ENCODE peak calls at places on chromosomes 3 and 15, in nine cellular contexts. T, M, A, F, B, D, L, X and H are unnamed samples.

GRCh38 chr3:184005981-184006507 is 11.6 kb downstream of the ABCC5 start:
- DNase-seq in F (peak), T (peak), M (peak), X (peak), A (no peak), D (peak), B (peak), L (peak), H (peak)

GRCh38 chr15:98943609-98944111 is 63.9 kb downstream of the PGPEP1L start:
- DNase-seq in A (no peak), F (peak), X (peak), B (no peak), T (no peak), L (no peak), M (no peak), D (no peak), H (no peak)

GRCh38 chr15:64905119-64905831 is 6.4 kb upstream of the ANKDD1A start:
- DNase-seq in B (peak), D (peak), L (peak), X (peak), F (peak), T (no peak), M (peak), A (no peak), H (peak)

GRCh38 chr3:127590282-127590592 is 296 bp downstream of the TPRA1 start:
- DNase-seq in F (no peak), L (no peak), B (no peak), X (no peak), A (no peak), D (no peak), M (no peak), T (no peak), H (no peak)

GRCh38 chr3:183306798-183307671 is 54.0 kb downstream of the B3GNT5 start:
- DNase-seq in L (peak), T (no peak), B (peak), A (no peak), M (no peak), X (peak), D (peak), F (peak), H (no peak)

GRCh38 chr3:4853749-4854140 is 125.5 kb upstream of the BHLHE40 start:
- DNase-seq in F (no peak), D (no peak), A (no peak), B (no peak), M (no peak), L (peak), T (no peak), X (no peak), H (no peak)

GRCh38 chr3:34056181-34056910 is 257.9 kb downstream of the PDCD6IP start:
- DNase-seq in X (no peak), F (no peak), A (no peak), M (no peak), T (no peak), B (no peak), D (no peak), L (no peak), H (no peak)

GRCh38 chr3:187286467-187287059 is 5.0 kb downstream of the MASP1 start:
- DNase-seq in F (peak), A (no peak), L (peak), B (no peak), M (no peak), D (peak), X (peak), T (no peak), H (no peak)

GRCh38 chr3:140505876-140506275 is 172.0 kb upstream of the TRIM42 start:
- DNase-seq in F (peak), X (no peak), M (no peak), B (no peak), A (no peak), L (no peak), T (no peak), D (no peak), H (no peak)

GRCh38 chr3:172591876-172592771 is 68.9 kb upstream of the TNFSF10 start:
- DNase-seq in X (no peak), A (no peak), T (no peak), B (no peak), D (no peak), L (no peak), F (peak), M (no peak), H (no peak)

GRCh38 chr3:13851997-13852637 is 27.8 kb downstream of the WNT7A start:
- DNase-seq in M (no peak), B (no peak), D (no peak), X (no peak), A (no peak), L (no peak), F (no peak), T (no peak), H (no peak)

GRCh38 chr15:47185222-47185800 is 532.0 kb upstream of the SEMA6D start:
- DNase-seq in A (no peak), M (no peak), L (peak), F (no peak), X (no peak), B (no peak), T (no peak), D (no peak), H (no peak)

GRCh38 chr15:81071130-81071529 is 62.9 kb upstream of the CFAP161 start:
- DNase-seq in B (peak), D (peak), T (no peak), M (no peak), X (peak), L (peak), A (no peak), F (peak), H (no peak)

GRCh38 chr3:4071481-4072184 is 231.5 kb upstream of the SETMAR start:
- DNase-seq in T (no peak), A (no peak), L (no peak), D (no peak), F (no peak), M (no peak), X (no peak), B (no peak), H (no peak)

GRCh38 chr15:64524778-64525177 is 64.4 kb downstream of the ZNF609 start:
- DNase-seq in D (no peak), T (no peak), F (peak), M (no peak), A (no peak), X (no peak), L (no peak), B (no peak), H (peak)

GRCh38 chr15:75646944-75647364 is 758 bp upstream of the SNX33 start:
- DNase-seq in F (no peak), X (no peak), L (no peak), T (no peak), B (no peak), M (no peak), A (no peak), D (no peak), H (peak)

GRCh38 chr15:75648156-75649000 is 666 bp downstream of the SNX33 start:
- DNase-seq in B (peak), X (peak), L (peak), M (no peak), F (peak), T (no peak), A (no peak), D (peak), H (peak)

GRCh38 chr3:119360736-119361462 is 66.7 kb downstream of the ARHGAP31 start:
- DNase-seq in L (no peak), A (no peak), D (no peak), X (no peak), F (no peak), M (no peak), T (no peak), B (no peak), H (no peak)

GRCh38 chr15:75347222-75348033 is 589 bp downstream of the NEIL1 start:
- DNase-seq in B (peak), M (no peak), X (peak), D (no peak), A (no peak), T (peak), L (no peak), F (no peak), H (peak)

GRCh38 chr3:126287536-126288181 is 69.5 kb downstream of the KLF15 start:
- DNase-seq in A (no peak), F (peak), M (peak), X (peak), T (peak), L (peak), B (peak), D (peak), H (no peak)

GRCh38 chr15:68081869-68082505 is 27.9 kb downstream of the PIAS1 start:
- DNase-seq in D (no peak), X (no peak), B (no peak), T (no peak), A (no peak), F (no peak), L (no peak), M (no peak), H (no peak)

GRCh38 chr3:127809611-127810010 is 12.7 kb downstream of the MGLL start:
- DNase-seq in X (no peak), F (no peak), M (no peak), D (no peak), T (no peak), A (no peak), B (no peak), L (no peak), H (no peak)

GRCh38 chr15:44588541-44588940 is 51.6 kb downstream of the EIF3J start:
- DNase-seq in X (no peak), A (no peak), L (no peak), F (no peak), T (no peak), M (no peak), D (no peak), B (no peak), H (no peak)

GRCh38 chr15:99961011-99961441 is 227.8 kb upstream of the LYSMD4 start:
- DNase-seq in A (no peak), F (no peak), B (no peak), X (peak), D (peak), T (peak), M (no peak), L (peak), H (no peak)

GRCh38 chr15:94677202-94677790 is 445.9 kb downstream of the MCTP2 start:
- DNase-seq in M (no peak), T (no peak), D (no peak), F (peak), A (no peak), L (no peak), X (no peak), B (no peak), H (no peak)

GRCh38 chr3:117080899-117081298 is 371.3 kb downstream of the TUSC7 start:
- DNase-seq in F (no peak), D (no peak), M (no peak), B (no peak), L (no peak), X (no peak), T (no peak), A (no peak), H (no peak)

GRCh38 chr3:179833294-179833693 is 180.5 kb downstream of the USP13 start:
- DNase-seq in L (no peak), A (no peak), D (no peak), T (no peak), F (no peak), M (no peak), B (no peak), X (no peak), H (no peak)

GRCh38 chr15:80404719-80405553 is 754 bp downstream of the ARNT2 start:
- DNase-seq in D (peak), L (no peak), B (no peak), A (no peak), T (no peak), X (peak), M (peak), F (peak), H (peak)

GRCh38 chr15:81504170-81504905 is 130.3 kb upstream of the TMC3 start:
- DNase-seq in D (peak), B (no peak), T (no peak), A (no peak), F (peak), L (peak), X (no peak), M (no peak), H (no peak)

GRCh38 chr3:42746455-42747450 is 26.3 kb downstream of the CCDC13 start:
- DNase-seq in T (no peak), F (peak), A (no peak), B (no peak), X (no peak), L (no peak), M (no peak), D (peak), H (no peak)

GRCh38 chr3:85838921-85839320 is 880.1 kb downstream of the CADM2 start:
- DNase-seq in B (no peak), T (no peak), X (no peak), A (no peak), D (no peak), L (no peak), F (no peak), M (no peak), H (peak)

GRCh38 chr3:106560451-106560966 is 691.7 kb upstream of the CBLB start:
- DNase-seq in T (no peak), L (peak), A (no peak), F (peak), M (no peak), B (no peak), X (no peak), D (peak), H (no peak)

GRCh38 chr15:96359371-96359771 is 28.9 kb downstream of the NR2F2 start:
- DNase-seq in F (no peak), L (peak), T (no peak), D (no peak), A (no peak), B (no peak), M (no peak), X (no peak), H (no peak)

GRCh38 chr15:72229947-72230196 is 1.1 kb downstream of the PKM start:
- DNase-seq in M (no peak), F (no peak), X (no peak), B (no peak), A (no peak), L (no peak), T (no peak), D (no peak), H (no peak)

GRCh38 chr15:90459368-90459767 is 70.4 kb upstream of the CRTC3 start:
- DNase-seq in B (no peak), D (no peak), F (no peak), M (no peak), A (no peak), T (no peak), X (no peak), L (peak), H (no peak)

GRCh38 chr3:156445117-156445968 is 109.6 kb downstream of the SSR3 start:
- DNase-seq in A (no peak), T (no peak), B (no peak), X (no peak), M (no peak), D (no peak), F (peak), L (no peak), H (no peak)

GRCh38 chr3:192710366-192710765 is 17.0 kb downstream of the FGF12 start:
- DNase-seq in D (no peak), X (no peak), F (no peak), B (no peak), L (no peak), T (no peak), A (no peak), M (no peak), H (no peak)

GRCh38 chr3:147218976-147219375 is 187.4 kb downstream of the ZIC4 start:
- DNase-seq in X (no peak), D (peak), L (no peak), A (no peak), B (no peak), F (no peak), T (no peak), M (no peak), H (no peak)

GRCh38 chr3:123692671-123693070 is 107.8 kb upstream of the HACD2 start:
- DNase-seq in F (no peak), M (no peak), A (no peak), L (no peak), X (no peak), B (no peak), D (no peak), T (no peak), H (no peak)

GRCh38 chr3:123694377-123695147 is 109.7 kb upstream of the HACD2 start:
- DNase-seq in D (peak), B (no peak), T (no peak), X (no peak), M (no peak), L (peak), F (peak), A (no peak), H (no peak)

GRCh38 chr3:123695152-123695551 is 110.3 kb upstream of the HACD2 start:
- DNase-seq in X (no peak), D (no peak), T (no peak), F (peak), L (no peak), B (no peak), A (no peak), M (no peak), H (peak)

GRCh38 chr3:123693584-123693983 is 108.7 kb upstream of the HACD2 start:
- DNase-seq in L (no peak), F (no peak), T (no peak), M (no peak), D (no peak), B (no peak), A (no peak), X (no peak), H (no peak)

GRCh38 chr3:123692041-123692440 is 107.2 kb upstream of the HACD2 start:
- DNase-seq in X (no peak), T (no peak), B (no peak), F (no peak), D (no peak), A (no peak), L (peak), M (no peak), H (no peak)
- H3K4me3 ChIP-seq in X (no peak), T (no peak), B (no peak), F (no peak), D (no peak), A (no peak), L (no peak), M (no peak), H (no peak)

GRCh38 chr3:186283651-186284445 is 78.2 kb downstream of the DGKG start:
- DNase-seq in D (peak), X (no peak), B (no peak), A (no peak), M (no peak), T (no peak), L (peak), F (peak), H (no peak)
- H3K4me3 ChIP-seq in D (no peak), X (no peak), B (no peak), A (no peak), M (no peak), T (no peak), L (no peak), F (no peak), H (no peak)

GRCh38 chr3:14902719-14903118 is 44.7 kb upstream of the NR2C2 start:
- DNase-seq in X (peak), F (no peak), A (no peak), D (no peak), L (no peak), B (peak), T (no peak), M (no peak), H (no peak)
- H3K4me3 ChIP-seq in X (no peak), F (no peak), A (no peak), D (no peak), L (no peak), B (no peak), T (no peak), M (no peak), H (no peak)

GRCh38 chr3:52317601-52318000 is 1.5 kb downstream of the DNAH1 start:
- DNase-seq in F (peak), B (peak), T (no peak), M (peak), L (peak), D (peak), A (no peak), X (peak), H (no peak)
- H3K4me3 ChIP-seq in F (peak), B (no peak), T (no peak), M (peak), L (peak), D (peak), A (no peak), X (peak), H (no peak)

DNA sequence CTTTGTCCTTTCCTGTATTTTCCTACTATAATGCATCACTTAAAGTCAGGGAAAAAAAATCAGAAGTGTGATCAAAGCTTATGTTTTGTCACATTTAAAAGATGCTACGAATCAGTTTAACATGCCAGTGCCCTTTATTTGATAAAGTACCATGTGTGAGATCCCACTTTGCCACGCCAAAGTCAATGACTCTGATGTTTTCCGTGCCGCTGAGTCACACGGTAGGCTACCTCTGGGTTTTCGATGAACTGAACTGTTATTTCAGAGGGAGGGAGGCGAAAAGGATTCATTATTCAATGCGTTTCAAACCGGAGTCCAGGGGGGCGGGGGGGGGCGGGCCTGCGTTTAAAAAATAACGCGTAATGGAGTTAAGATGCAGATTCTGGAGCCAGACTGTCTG is 203.0 kb downstream of the ABHD5 start:
- DNase-seq in T (no peak), F (peak), D (peak), A (no peak), L (peak), X (no peak), B (no peak), M (no peak), H (no peak)
- H3K4me3 ChIP-seq in T (peak), F (peak), D (peak), A (peak), L (peak), X (peak), B (peak), M (peak), H (no peak)

GRCh38 chr3:37458162-37458895 is 283.9 kb upstream of the LRRFIP2 start:
- DNase-seq in X (peak), A (no peak), F (no peak), D (no peak), L (no peak), B (no peak), M (no peak), T (no peak), H (no peak)

GRCh38 chr3:37457392-37458065 is 283.1 kb upstream of the LRRFIP2 start:
- DNase-seq in X (peak), F (no peak), L (peak), M (no peak), B (no peak), A (no peak), D (no peak), T (no peak), H (no peak)

GRCh38 chr3:37456791-37457190 is 282.4 kb upstream of the LRRFIP2 start:
- DNase-seq in T (no peak), D (no peak), M (no peak), A (no peak), B (no peak), F (no peak), X (no peak), L (peak), H (no peak)

GRCh38 chr3:37453393-37454391 is 279.3 kb upstream of the LRRFIP2 start:
- DNase-seq in T (no peak), B (peak), X (peak), M (peak), D (no peak), L (peak), F (no peak), A (no peak), H (no peak)

DNA sequence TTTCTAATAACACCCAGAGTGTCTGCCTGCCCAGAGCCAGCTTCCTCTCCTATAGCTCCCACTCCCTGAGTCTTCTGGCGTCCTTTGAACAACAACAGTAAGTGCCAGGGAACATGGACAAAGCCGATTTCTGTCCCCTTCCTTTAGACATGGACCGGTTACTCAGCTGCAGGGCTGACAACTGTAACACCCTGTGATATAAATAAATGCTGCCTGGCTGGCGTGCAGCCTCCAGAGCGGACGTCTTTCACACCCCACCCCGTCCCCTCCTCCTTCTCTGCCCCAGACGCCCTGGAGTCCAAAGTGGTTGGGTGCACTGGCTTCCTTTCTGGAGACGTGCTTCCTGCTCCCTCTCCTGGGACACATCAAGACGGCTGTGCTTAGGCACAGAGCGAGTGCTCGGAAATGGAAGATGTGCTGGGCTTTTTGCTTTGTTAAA is 281.9 kb upstream of the LRRFIP2 start:
- DNase-seq in M (peak), X (peak), D (no peak), L (peak), T (no peak), A (no peak), F (no peak), B (peak), H (no peak)
- H3K4me3 ChIP-seq in M (peak), X (no peak), D (no peak), L (peak), T (no peak), A (no peak), F (no peak), B (no peak), H (no peak)

GRCh38 chr3:174439621-174440349 is 419.3 kb upstream of the NAALADL2 start:
- DNase-seq in F (peak), L (peak), A (peak), B (peak), T (peak), M (no peak), X (peak), D (peak), H (peak)
- H3K4me3 ChIP-seq in F (peak), L (peak), A (peak), B (peak), T (peak), M (no peak), X (peak), D (peak), H (peak)

GRCh38 chr15:78709263-78709882 is 68.4 kb upstream of the CHRNB4 start:
- DNase-seq in T (peak), X (peak), B (peak), F (no peak), L (peak), M (peak), A (peak), D (peak), H (peak)
- H3K4me3 ChIP-seq in T (peak), X (no peak), B (no peak), F (peak), L (no peak), M (peak), A (peak), D (no peak), H (no peak)

GRCh38 chr3:17761563-17761962 is 19.1 kb upstream of the TBC1D5 start:
- DNase-seq in B (no peak), D (no peak), L (no peak), M (no peak), T (no peak), A (no peak), X (no peak), F (no peak), H (no peak)
- H3K4me3 ChIP-seq in B (no peak), D (no peak), L (no peak), M (no peak), T (no peak), A (no peak), X (no peak), F (no peak), H (no peak)